ENCODE peak calls at places on chromosomes 6 and 20, in five cellular contexts. One of them, this sample, is unnamed.
A peak's percentile ranks its signal among the peaks of the same experiment; 100 is the strongest.

GRCh38 chr6:43890197-43891062 is 120.4 kb downstream of the VEGFA start:
- DNase-seq in RCC 7860: no peak
- DNase-seq in GM12865: no peak
- DNase-seq in left lung: no peak
- DNase-seq in heart right ventricle: no peak
- DNase-seq in this sample: no peak

GRCh38 chr6:127103482-127103881 is 15.0 kb upstream of the RSPO3 start:
- DNase-seq in left lung: no peak
- DNase-seq in GM12865: no peak
- DNase-seq in heart right ventricle: no peak
- DNase-seq in RCC 7860: no peak
- DNase-seq in this sample: no peak

GRCh38 chr6:20409427-20409971 is 7.8 kb downstream of the E2F3 start:
- DNase-seq in heart right ventricle: no peak
- DNase-seq in RCC 7860: no peak
- DNase-seq in GM12865: peak; percentile 86
- DNase-seq in left lung: no peak
- DNase-seq in this sample: no peak

GRCh38 chr6:63560806-63561672 is 11.2 kb upstream of the LOC128125822 start:
- DNase-seq in left lung: no peak
- DNase-seq in GM12865: no peak
- DNase-seq in heart right ventricle: no peak
- DNase-seq in RCC 7860: no peak
- DNase-seq in this sample: no peak

GRCh38 chr6:144090384-144090783 is 5.0 kb downstream of the SF3B5 start:
- DNase-seq in RCC 7860: no peak
- DNase-seq in left lung: no peak
- DNase-seq in GM12865: no peak
- DNase-seq in heart right ventricle: no peak
- DNase-seq in this sample: no peak

GRCh38 chr6:149806127-149806526 is 56.6 kb downstream of the PCMT1 start:
- DNase-seq in GM12865: peak; percentile 1
- DNase-seq in RCC 7860: no peak
- DNase-seq in left lung: no peak
- DNase-seq in heart right ventricle: no peak
- DNase-seq in this sample: no peak

GRCh38 chr6:151233731-151234130 is 6.0 kb upstream of the AKAP12 start:
- DNase-seq in heart right ventricle: no peak
- DNase-seq in RCC 7860: no peak
- DNase-seq in GM12865: no peak
- DNase-seq in left lung: no peak
- DNase-seq in this sample: no peak

GRCh38 chr20:14924433-14924832 is 587.0 kb upstream of the FLRT3 start:
- DNase-seq in GM12865: no peak
- DNase-seq in RCC 7860: no peak
- DNase-seq in left lung: no peak
- DNase-seq in heart right ventricle: no peak
- DNase-seq in this sample: no peak

GRCh38 chr6:158389188-158389919 is 77.1 kb downstream of the TULP4 start:
- DNase-seq in GM12865: no peak
- DNase-seq in RCC 7860: no peak
- DNase-seq in heart right ventricle: no peak
- DNase-seq in left lung: no peak
- DNase-seq in this sample: no peak

GRCh38 chr6:157233686-157234085 is 89.6 kb downstream of the TMEM242 start:
- DNase-seq in GM12865: no peak
- DNase-seq in heart right ventricle: no peak
- DNase-seq in RCC 7860: no peak
- DNase-seq in left lung: no peak
- DNase-seq in this sample: no peak

GRCh38 chr20:47320990-47321805 is 35.3 kb downstream of the ZMYND8 start:
- DNase-seq in RCC 7860: no peak
- DNase-seq in heart right ventricle: no peak
- DNase-seq in GM12865: no peak
- DNase-seq in left lung: no peak
- DNase-seq in this sample: peak; percentile 74

GRCh38 chr20:51525241-51526104 is 17.0 kb downstream of the NFATC2 start:
- DNase-seq in left lung: no peak
- DNase-seq in heart right ventricle: peak; percentile 40
- DNase-seq in GM12865: peak; percentile 64
- DNase-seq in RCC 7860: no peak
- DNase-seq in this sample: no peak

GRCh38 chr20:36499211-36499610 is 42.1 kb upstream of the MYL9 start:
- DNase-seq in heart right ventricle: no peak
- DNase-seq in RCC 7860: no peak
- DNase-seq in GM12865: no peak
- DNase-seq in left lung: no peak
- DNase-seq in this sample: no peak

GRCh38 chr6:12962529-12962928 is 246.0 kb downstream of the PHACTR1 start:
- DNase-seq in GM12865: no peak
- DNase-seq in RCC 7860: no peak
- DNase-seq in heart right ventricle: no peak
- DNase-seq in left lung: no peak
- DNase-seq in this sample: no peak

GRCh38 chr20:41424546-41424945 is 57.9 kb upstream of the EMILIN3 start:
- DNase-seq in heart right ventricle: no peak
- DNase-seq in left lung: no peak
- DNase-seq in RCC 7860: no peak
- DNase-seq in GM12865: no peak
- DNase-seq in this sample: no peak

GRCh38 chr6:35318200-35318844 is 20.7 kb downstream of the DEF6 start:
- DNase-seq in GM12865: no peak
- DNase-seq in left lung: peak; percentile 85
- DNase-seq in RCC 7860: peak; percentile 55
- DNase-seq in heart right ventricle: peak; percentile 80
- DNase-seq in this sample: peak; percentile 70

GRCh38 chr6:134835998-134836397 is 113.9 kb downstream of the ALDH8A1 start:
- DNase-seq in RCC 7860: no peak
- DNase-seq in heart right ventricle: no peak
- DNase-seq in left lung: no peak
- DNase-seq in GM12865: no peak
- DNase-seq in this sample: no peak

GRCh38 chr6:55943329-55943728 is 67.9 kb upstream of the BMP5 start:
- DNase-seq in GM12865: no peak
- DNase-seq in RCC 7860: peak; percentile 23
- DNase-seq in left lung: no peak
- DNase-seq in heart right ventricle: no peak
- DNase-seq in this sample: no peak

GRCh38 chr20:9051508-9051907 is 17.4 kb upstream of the PLCB4 start:
- DNase-seq in left lung: no peak
- DNase-seq in GM12865: no peak
- DNase-seq in RCC 7860: peak; percentile 99
- DNase-seq in heart right ventricle: no peak
- DNase-seq in this sample: no peak

GRCh38 chr20:40268321-40269075 is 420.5 kb downstream of the MAFB start:
- DNase-seq in RCC 7860: no peak
- DNase-seq in left lung: no peak
- DNase-seq in heart right ventricle: no peak
- DNase-seq in GM12865: no peak
- DNase-seq in this sample: no peak

GRCh38 chr6:166567107-166567506 is 19.4 kb downstream of the RAMACL start:
- DNase-seq in heart right ventricle: no peak
- DNase-seq in left lung: no peak
- DNase-seq in GM12865: no peak
- DNase-seq in RCC 7860: peak; percentile 88
- DNase-seq in this sample: no peak

GRCh38 chr6:134925800-134926199 is 24.1 kb downstream of the ALDH8A1 start:
- DNase-seq in GM12865: no peak
- DNase-seq in left lung: no peak
- DNase-seq in heart right ventricle: no peak
- DNase-seq in RCC 7860: peak; percentile 28
- DNase-seq in this sample: no peak

GRCh38 chr20:38970302-38970701 is 8.2 kb downstream of the DHX35 start:
- DNase-seq in left lung: no peak
- DNase-seq in GM12865: no peak
- DNase-seq in RCC 7860: peak; percentile 67
- DNase-seq in heart right ventricle: no peak
- DNase-seq in this sample: no peak

GRCh38 chr6:134317471-134318131 is at the start of gene SGK1:
- DNase-seq in heart right ventricle: peak; percentile 24
- DNase-seq in left lung: no peak
- DNase-seq in RCC 7860: no peak
- DNase-seq in GM12865: no peak
- DNase-seq in this sample: peak; percentile 75

GRCh38 chr6:144778056-144778455 is 492.9 kb downstream of the UTRN start:
- DNase-seq in GM12865: no peak
- DNase-seq in RCC 7860: no peak
- DNase-seq in left lung: no peak
- DNase-seq in heart right ventricle: no peak
- DNase-seq in this sample: no peak

GRCh38 chr6:144581807-144582537 is 296.8 kb downstream of the UTRN start:
- DNase-seq in RCC 7860: no peak
- DNase-seq in left lung: no peak
- DNase-seq in GM12865: peak; percentile 28
- DNase-seq in heart right ventricle: peak; percentile 8
- DNase-seq in this sample: peak; percentile 49

GRCh38 chr6:101195581-101195980 is 197.9 kb upstream of the GRIK2 start:
- DNase-seq in GM12865: no peak
- DNase-seq in RCC 7860: no peak
- DNase-seq in heart right ventricle: no peak
- DNase-seq in left lung: no peak
- DNase-seq in this sample: no peak

GRCh38 chr6:110285306-110286060 is 72.7 kb downstream of the METTL24 start:
- DNase-seq in GM12865: no peak
- DNase-seq in heart right ventricle: no peak
- DNase-seq in RCC 7860: no peak
- DNase-seq in left lung: no peak
- DNase-seq in this sample: no peak

GRCh38 chr6:167788531-167788903 is 38.2 kb upstream of the AFDN start:
- DNase-seq in left lung: no peak
- DNase-seq in heart right ventricle: no peak
- DNase-seq in GM12865: no peak
- DNase-seq in RCC 7860: no peak
- DNase-seq in this sample: no peak

GRCh38 chr6:109172096-109172495 is 76.8 kb downstream of the CEP57L1 start:
- DNase-seq in heart right ventricle: no peak
- DNase-seq in RCC 7860: peak; percentile 36
- DNase-seq in GM12865: no peak
- DNase-seq in left lung: no peak
- DNase-seq in this sample: no peak

GRCh38 chr6:169183233-169183632 is 70.4 kb downstream of the THBS2 start:
- DNase-seq in heart right ventricle: no peak
- DNase-seq in RCC 7860: no peak
- DNase-seq in left lung: no peak
- DNase-seq in GM12865: no peak
- DNase-seq in this sample: no peak

GRCh38 chr20:62119591-62120364 is 2.5 kb upstream of the LSM14B start:
- DNase-seq in heart right ventricle: peak; percentile 75
- DNase-seq in GM12865: no peak
- DNase-seq in RCC 7860: no peak
- DNase-seq in left lung: peak; percentile 72
- DNase-seq in this sample: no peak

GRCh38 chr6:110874880-110875547 is 429 bp downstream of the AMD1 start:
- DNase-seq in GM12865: peak; percentile 60
- DNase-seq in heart right ventricle: peak; percentile 27
- DNase-seq in left lung: peak; percentile 36
- DNase-seq in RCC 7860: no peak
- DNase-seq in this sample: no peak

GRCh38 chr6:24296944-24297343 is 60.9 kb downstream of the DCDC2 start:
- DNase-seq in GM12865: no peak
- DNase-seq in RCC 7860: no peak
- DNase-seq in left lung: no peak
- DNase-seq in heart right ventricle: no peak
- DNase-seq in this sample: no peak

GRCh38 chr6:21386744-21387143 is 206.8 kb upstream of the SOX4 start:
- DNase-seq in heart right ventricle: no peak
- DNase-seq in GM12865: no peak
- DNase-seq in RCC 7860: no peak
- DNase-seq in left lung: no peak
- DNase-seq in this sample: no peak

GRCh38 chr6:29667158-29667557 is 10.3 kb downstream of the MOG start:
- DNase-seq in RCC 7860: no peak
- DNase-seq in left lung: no peak
- DNase-seq in heart right ventricle: no peak
- DNase-seq in GM12865: no peak
- DNase-seq in this sample: no peak

GRCh38 chr20:24488064-24488799 is 18.8 kb downstream of the SYNDIG1 start:
- DNase-seq in RCC 7860: no peak
- DNase-seq in left lung: no peak
- DNase-seq in heart right ventricle: no peak
- DNase-seq in GM12865: no peak
- DNase-seq in this sample: no peak

This sample was measured in NCI-H748 treated with DMSO at 0.1 percent for 48 hours.